ENCODE peak calls at places on chromosomes 6 and 20, in four cellular contexts. N, Y, F and H are unnamed samples.

GRCh38 chr6:111478749-111479148 is 4.3 kb downstream of the REV3L start:
- DNase-seq in N (peak), Y (no peak), F (peak), H (no peak)

GRCh38 chr20:59645761-59646171 is 41.4 kb downstream of the PHACTR3 start:
- DNase-seq in N (no peak), Y (no peak), F (no peak), H (no peak)

GRCh38 chr6:136511921-136512320 is 38.3 kb downstream of the MAP7 start:
- DNase-seq in N (no peak), Y (no peak), F (no peak), H (no peak)

GRCh38 chr6:16240618-16241320 is 2.4 kb downstream of the GMPR start:
- DNase-seq in N (no peak), Y (no peak), F (no peak), H (no peak)

GRCh38 chr6:43355862-43356590 is 13.4 kb downstream of the ZNF318 start:
- DNase-seq in N (peak), Y (peak), F (peak), H (no peak)

GRCh38 chr6:109715616-109716015 is 24.5 kb downstream of the FIG4 start:
- DNase-seq in N (no peak), Y (no peak), F (no peak), H (no peak)

GRCh38 chr20:1524004-1524403 is 32.8 kb upstream of the SIRPB2 start:
- DNase-seq in N (no peak), Y (no peak), F (no peak), H (no peak)

GRCh38 chr20:2756056-2756611 is 44.3 kb downstream of the CPXM1 start:
- DNase-seq in N (peak), Y (peak), F (peak), H (peak)

GRCh38 chr6:41462980-41463930 is 82.9 kb upstream of the FOXP4 start:
- DNase-seq in N (peak), Y (peak), F (peak), H (peak)

GRCh38 chr6:14664112-14664592 is 546.6 kb downstream of the CD83 start:
- DNase-seq in N (peak), Y (no peak), F (no peak), H (peak)

GRCh38 chr20:36179170-36179945 is 24.8 kb downstream of the EPB41L1 start:
- DNase-seq in N (no peak), Y (no peak), F (no peak), H (peak)

GRCh38 chr6:10395171-10395945 is 19.5 kb downstream of the TFAP2A start:
- DNase-seq in N (no peak), Y (no peak), F (no peak), H (no peak)

GRCh38 chr6:31614674-31615578 is at the start of gene AIF1:
- DNase-seq in N (no peak), Y (no peak), F (no peak), H (no peak)

GRCh38 chr20:34675561-34675960 is 1.3 kb downstream of the PIGU start:
- DNase-seq in N (no peak), Y (no peak), F (no peak), H (no peak)

GRCh38 chr6:14841901-14842421 is 403.9 kb upstream of the JARID2 start:
- DNase-seq in N (peak), Y (no peak), F (peak), H (no peak)

GRCh38 chr20:20956586-20956985 is 149.6 kb downstream of the LINC00237 start:
- DNase-seq in N (no peak), Y (no peak), F (no peak), H (peak)

GRCh38 chr6:12395898-12396297 is 105.7 kb downstream of the EDN1 start:
- DNase-seq in N (no peak), Y (no peak), F (peak), H (no peak)

GRCh38 chr6:148885154-148885870 is 138.5 kb downstream of the UST start:
- DNase-seq in N (peak), Y (no peak), F (peak), H (peak)

GRCh38 chr6:39808934-39809333 is 16.8 kb downstream of the DAAM2 start:
- DNase-seq in N (no peak), Y (no peak), F (no peak), H (no peak)

GRCh38 chr6:161029195-161029809 is 37.7 kb downstream of the MAP3K4 start:
- DNase-seq in N (peak), Y (no peak), F (peak), H (no peak)

GRCh38 chr6:32047855-32048766 is 9.9 kb downstream of the CYP21A2 start:
- DNase-seq in N (peak), Y (peak), F (peak), H (peak)

GRCh38 chr6:148887181-148887580 is 140.4 kb downstream of the UST start:
- DNase-seq in N (no peak), Y (no peak), F (peak), H (no peak)

GRCh38 chr6:122458087-122458486 is 13.5 kb downstream of the SERINC1 start:
- DNase-seq in N (no peak), Y (no peak), F (no peak), H (no peak)

GRCh38 chr20:46683939-46684750 is 5.1 kb downstream of the TP53RK start:
- DNase-seq in N (peak), Y (no peak), F (peak), H (peak)

GRCh38 chr6:63899550-63899949 is 263.9 kb downstream of the PHF3 start:
- DNase-seq in N (peak), Y (no peak), F (peak), H (no peak)

GRCh38 chr20:36173451-36173933 is 19.0 kb downstream of the EPB41L1 start:
- DNase-seq in N (peak), Y (no peak), F (peak), H (peak)

GRCh38 chr20:39911497-39911896 is 777.5 kb downstream of the MAFB start:
- DNase-seq in N (no peak), Y (no peak), F (no peak), H (no peak)

GRCh38 chr6:157264701-157265100 is 58.6 kb downstream of the TMEM242 start:
- DNase-seq in N (no peak), Y (no peak), F (no peak), H (no peak)

GRCh38 chr20:34871966-34872603 is 571 bp downstream of the GGT7 start:
- DNase-seq in N (no peak), Y (no peak), F (peak), H (no peak)

GRCh38 chr6:43523282-43523681 is 6.4 kb downstream of the POLR1C start:
- DNase-seq in N (no peak), Y (no peak), F (no peak), H (no peak)

GRCh38 chr6:149951096-149951495 is 9.3 kb downstream of the ULBP2 start:
- DNase-seq in N (no peak), Y (no peak), F (no peak), H (no peak)

GRCh38 chr6:53673138-53673801 is 7.7 kb upstream of the KLHL31 start:
- DNase-seq in N (peak), Y (peak), F (peak), H (no peak)

GRCh38 chr20:48333707-48334106 is 494.1 kb downstream of the PREX1 start:
- DNase-seq in N (no peak), Y (no peak), F (no peak), H (no peak)

GRCh38 chr20:63955281-63955845 is 853 bp downstream of the UCKL1 start:
- DNase-seq in N (no peak), Y (peak), F (peak), H (no peak)
- TF ChIP-seq CTCF in N (peak), Y (peak), F (peak), H (peak)

GRCh38 chr20:24782801-24783630 is 166.1 kb upstream of the CST7 start:
- DNase-seq in N (no peak), Y (no peak), F (no peak), H (peak)
- TF ChIP-seq CTCF in N (peak), Y (no peak), F (no peak), H (no peak)

GRCh38 chr6:23633986-23634385 is 492.0 kb upstream of the NRSN1 start:
- DNase-seq in N (no peak), Y (no peak), F (no peak), H (peak)

GRCh38 chr6:23642849-23643248 is 483.2 kb upstream of the NRSN1 start:
- DNase-seq in N (no peak), Y (no peak), F (no peak), H (no peak)

GRCh38 chr6:23635150-23635549 is 490.9 kb upstream of the NRSN1 start:
- DNase-seq in N (no peak), Y (no peak), F (no peak), H (no peak)

GRCh38 chr6:23637296-23637695 is 488.7 kb upstream of the NRSN1 start:
- DNase-seq in N (no peak), Y (no peak), F (no peak), H (no peak)
- TF ChIP-seq CTCF in N (no peak), Y (no peak), F (no peak), H (no peak)

GRCh38 chr6:168370310-168370991 is 50.9 kb upstream of the DACT2 start:
- DNase-seq in N (no peak), Y (peak), F (no peak), H (peak)
- TF ChIP-seq CTCF in N (no peak), Y (peak), F (no peak), H (peak)

DNA sequence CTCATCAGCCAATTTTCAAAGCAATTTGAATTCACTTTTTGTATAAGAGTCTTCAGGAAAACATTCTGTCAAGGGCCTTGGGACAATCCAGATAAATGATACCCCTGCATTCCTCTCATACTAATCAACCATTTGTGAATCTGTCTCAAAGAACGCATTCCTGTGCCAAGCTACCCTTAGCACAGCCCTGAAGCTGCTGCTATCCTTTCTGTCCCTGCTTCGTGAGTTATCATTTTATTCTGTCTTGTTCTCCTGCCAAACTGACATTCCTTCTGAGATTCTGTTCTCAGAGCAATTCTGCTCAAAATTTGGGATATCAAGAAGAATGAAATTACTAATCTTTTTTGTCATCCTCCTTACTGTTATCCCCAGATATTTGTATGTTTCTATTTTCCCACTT is 213.9 kb upstream of the STXBP5 start:
- DNase-seq in N (peak), Y (no peak), F (peak), H (no peak)
- TF ChIP-seq CTCF in N (no peak), Y (no peak), F (no peak), H (no peak)

GRCh38 chr6:144402750-144403149 is 117.6 kb downstream of the UTRN start:
- DNase-seq in N (no peak), Y (no peak), F (no peak), H (no peak)

GRCh38 chr6:144408151-144408550 is 123.0 kb downstream of the UTRN start:
- DNase-seq in N (peak), Y (no peak), F (peak), H (peak)

GRCh38 chr6:144401736-144402733 is 116.9 kb downstream of the UTRN start:
- DNase-seq in N (no peak), Y (no peak), F (no peak), H (no peak)

GRCh38 chr6:144406796-144407195 is 121.7 kb downstream of the UTRN start:
- DNase-seq in N (no peak), Y (no peak), F (no peak), H (no peak)

DNA sequence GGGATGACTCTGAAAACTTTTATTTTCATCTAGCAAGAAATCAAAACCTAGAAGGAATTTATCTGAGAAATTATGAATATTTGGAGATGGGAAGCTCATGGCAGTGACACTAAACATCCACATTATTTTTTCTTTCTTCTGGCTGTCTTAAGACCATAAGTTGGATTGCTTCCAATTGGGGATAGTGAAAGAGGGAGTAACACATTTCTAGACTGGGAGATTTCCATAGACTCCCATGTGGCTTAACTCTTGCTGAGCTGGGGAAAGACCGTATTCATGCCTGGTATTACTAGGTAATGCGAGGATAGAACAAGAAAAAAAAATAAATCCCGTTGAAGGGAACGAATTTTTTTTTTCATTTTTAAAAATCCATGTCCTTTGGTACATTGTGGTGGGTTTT is 120.0 kb downstream of the UTRN start:
- DNase-seq in N (peak), Y (no peak), F (no peak), H (no peak)
- TF ChIP-seq CTCF in N (no peak), Y (no peak), F (no peak), H (no peak)

GRCh38 chr6:79868098-79868722 is 79.1 kb downstream of the ELOVL4 start:
- DNase-seq in N (peak), Y (peak), F (peak), H (no peak)
- TF ChIP-seq CTCF in N (peak), Y (peak), F (peak), H (peak)

GRCh38 chr20:58526411-58526810 is 11.2 kb upstream of the APCDD1L start:
- DNase-seq in N (no peak), Y (no peak), F (no peak), H (no peak)
- TF ChIP-seq CTCF in N (no peak), Y (no peak), F (no peak), H (no peak)